ENCODE peak calls at places on chromosomes 12 and 14, in six cellular contexts. X is H1, N is GM12878, Z is SK-N-SH, A is HCT116, I is K562. R is an unnamed sample.

GRCh38 chr14:72608391-72609204 is 285.3 kb downstream of the DPF3 start:
- DNase-seq in X (peak), N (no peak), Z (no peak), A (peak), I (peak), R (no peak)

GRCh38 chr12:1939745-1940607 is 21.5 kb upstream of the CACNA2D4 start:
- DNase-seq in X (peak), N (peak), Z (peak), A (peak), I (peak), R (peak)

GRCh38 chr12:1429980-1430379 is 164.4 kb downstream of the FBXL14 start:
- DNase-seq in X (no peak), N (no peak), Z (no peak), A (no peak), I (no peak), R (no peak)

GRCh38 chr14:53151523-53151866 is 1.6 kb downstream of the DDHD1 start:
- DNase-seq in X (no peak), N (no peak), Z (no peak), A (no peak), I (no peak), R (no peak)

GRCh38 chr12:46371718-46372130 is 849 bp downstream of the SLC38A2 start:
- DNase-seq in X (no peak), N (no peak), Z (peak), A (no peak), I (peak), R (peak)

GRCh38 chr12:21257172-21257571 is 77.5 kb downstream of the SLCO1A2 start:
- DNase-seq in X (no peak), N (no peak), Z (no peak), A (no peak), I (no peak), R (no peak)

GRCh38 chr14:68987653-68988036 is 8.5 kb upstream of the ACTN1 start:
- DNase-seq in X (no peak), N (no peak), Z (peak), A (no peak), I (peak), R (peak)

GRCh38 chr12:122738561-122738960 is 7.9 kb upstream of the HCAR1 start:
- DNase-seq in X (no peak), N (no peak), Z (no peak), A (no peak), I (no peak), R (no peak)

GRCh38 chr12:66862586-66862985 is 183.7 kb upstream of the GRIP1 start:
- DNase-seq in X (no peak), N (no peak), Z (no peak), A (no peak), I (no peak), R (no peak)

GRCh38 chr12:57568838-57569237 is 19.0 kb downstream of the KIF5A start:
- DNase-seq in X (no peak), N (no peak), Z (no peak), A (no peak), I (no peak), R (no peak)

GRCh38 chr12:57575771-57576612 is 15.0 kb upstream of the PIP4K2C start:
- DNase-seq in X (no peak), N (no peak), Z (no peak), A (no peak), I (no peak), R (no peak)

GRCh38 chr12:57574795-57575194 is 16.2 kb upstream of the PIP4K2C start:
- DNase-seq in X (no peak), N (no peak), Z (no peak), A (no peak), I (no peak), R (no peak)

GRCh38 chr12:57569858-57570257 is 20.0 kb downstream of the KIF5A start:
- DNase-seq in X (no peak), N (no peak), Z (no peak), A (no peak), I (no peak), R (no peak)

GRCh38 chr12:57571926-57572762 is 18.8 kb upstream of the PIP4K2C start:
- DNase-seq in X (no peak), N (no peak), Z (no peak), A (no peak), I (no peak), R (no peak)
- TF ChIP-seq JUND in X (no peak), N (no peak), Z (no peak), A (no peak), I (no peak), R (no peak)

GRCh38 chr12:94186461-94187237 is 38.3 kb downstream of the PLXNC1 start:
- DNase-seq in X (peak), N (no peak), Z (peak), A (no peak), I (no peak), R (no peak)

GRCh38 chr12:94183702-94184379 is 35.5 kb downstream of the PLXNC1 start:
- DNase-seq in X (no peak), N (no peak), Z (no peak), A (no peak), I (no peak), R (no peak)

GRCh38 chr12:94182971-94183701 is 34.8 kb downstream of the PLXNC1 start:
- DNase-seq in X (no peak), N (no peak), Z (no peak), A (no peak), I (no peak), R (no peak)

GRCh38 chr12:94185801-94186200 is 37.4 kb downstream of the PLXNC1 start:
- DNase-seq in X (no peak), N (no peak), Z (no peak), A (no peak), I (no peak), R (no peak)

GRCh38 chr12:94184995-94185711 is 36.8 kb downstream of the PLXNC1 start:
- DNase-seq in X (no peak), N (no peak), Z (no peak), A (no peak), I (no peak), R (no peak)
- TF ChIP-seq JUND in X (no peak), N (no peak), Z (no peak), A (no peak), I (no peak), R (no peak)

DNA sequence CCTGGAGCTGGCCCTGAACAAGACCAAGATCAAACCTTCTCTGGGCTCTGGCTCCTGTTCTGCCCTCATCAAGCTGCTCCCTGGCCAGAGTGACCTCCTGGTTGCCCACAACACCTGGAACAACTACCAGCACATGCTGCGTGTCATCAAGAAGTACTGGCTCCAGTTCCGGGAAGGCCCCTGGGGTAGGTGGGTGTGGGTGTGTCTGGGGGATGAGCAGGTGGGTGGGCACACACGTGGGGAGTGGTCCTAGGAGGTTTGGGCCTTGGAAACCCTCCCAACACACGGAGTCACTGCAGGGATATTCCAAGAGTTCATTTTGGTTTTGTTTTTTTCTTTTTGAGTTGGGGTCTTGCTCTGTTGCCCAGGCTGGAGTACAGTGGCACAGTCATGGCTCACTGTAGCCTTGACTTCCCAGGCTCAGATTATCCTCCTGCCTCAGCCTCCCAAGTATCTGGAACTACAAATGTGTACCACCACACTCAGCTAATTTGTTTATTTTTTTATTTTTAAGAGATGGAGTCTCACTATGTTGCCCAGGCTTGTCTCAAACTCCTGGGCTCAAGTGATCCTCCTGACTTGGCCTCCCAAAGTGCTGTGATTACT is 16.5 kb downstream of the PLBD2 start:
- DNase-seq in X (no peak), N (no peak), Z (no peak), A (no peak), I (no peak), R (no peak)
- TF ChIP-seq JUND in X (no peak), N (no peak), Z (no peak), A (no peak), I (no peak), R (no peak)

GRCh38 chr12:53052419-53053222 is 2.8 kb downstream of the TNS2 start:
- DNase-seq in X (no peak), N (no peak), Z (no peak), A (no peak), I (no peak), R (no peak)

GRCh38 chr12:53051881-53052412 is 2.1 kb downstream of the TNS2 start:
- DNase-seq in X (no peak), N (no peak), Z (no peak), A (no peak), I (no peak), R (no peak)

GRCh38 chr12:53049582-53050318 is at the start of gene TNS2:
- DNase-seq in X (peak), N (no peak), Z (peak), A (no peak), I (peak), R (peak)

GRCh38 chr12:53050426-53051057 is 677 bp downstream of the TNS2 start:
- DNase-seq in X (no peak), N (no peak), Z (no peak), A (no peak), I (no peak), R (no peak)

GRCh38 chr12:53051058-53051880 is 1.4 kb downstream of the TNS2 start:
- DNase-seq in X (no peak), N (no peak), Z (no peak), A (no peak), I (no peak), R (no peak)
- TF ChIP-seq JUND in X (no peak), N (no peak), Z (no peak), A (no peak), I (no peak), R (no peak)